ENCODE peak calls at places on chromosomes 6 and 20, in seven cellular contexts. One of them, this sample, is unnamed.

GRCh38 chr6:121465101-121465500 is 29.7 kb downstream of the GJA1 start:
- DNase-seq in HCT116: no peak
- DNase-seq in GM12878: no peak
- DNase-seq in K562: no peak
- DNase-seq in SK-N-SH: no peak
- DNase-seq in H1: no peak
- DNase-seq in HepG2: no peak
- DNase-seq in this sample: no peak

GRCh38 chr20:37839432-37839827 is 63.5 kb upstream of the VSTM2L start:
- DNase-seq in HCT116: no peak
- DNase-seq in GM12878: no peak
- DNase-seq in K562: no peak
- DNase-seq in SK-N-SH: no peak
- DNase-seq in H1: no peak
- DNase-seq in HepG2: no peak
- DNase-seq in this sample: no peak

GRCh38 chr20:53623454-53624206 is 30.0 kb upstream of the ZNF217 start:
- DNase-seq in HCT116: no peak
- DNase-seq in GM12878: peak; percentile 60
- DNase-seq in K562: peak; percentile 65
- DNase-seq in SK-N-SH: peak; percentile 65
- DNase-seq in H1: no peak
- DNase-seq in HepG2: peak; percentile 77
- DNase-seq in this sample: peak; percentile 56

GRCh38 chr6:112441607-112442006 is 94.5 kb downstream of the RFPL4B start:
- DNase-seq in HCT116: no peak
- DNase-seq in GM12878: no peak
- DNase-seq in K562: no peak
- DNase-seq in SK-N-SH: no peak
- DNase-seq in H1: no peak
- DNase-seq in HepG2: no peak
- DNase-seq in this sample: no peak

GRCh38 chr6:92050216-92050615 is 1369.1 kb downstream of the EPHA7 start:
- DNase-seq in HCT116: no peak
- DNase-seq in GM12878: no peak
- DNase-seq in K562: no peak
- DNase-seq in SK-N-SH: no peak
- DNase-seq in H1: no peak
- DNase-seq in HepG2: no peak
- DNase-seq in this sample: no peak

GRCh38 chr20:17556842-17557674 is 12.8 kb upstream of the DSTN start:
- DNase-seq in HCT116: no peak
- DNase-seq in GM12878: no peak
- DNase-seq in K562: no peak
- DNase-seq in SK-N-SH: peak; percentile 53
- DNase-seq in H1: peak; percentile 45
- DNase-seq in HepG2: no peak
- DNase-seq in this sample: no peak

GRCh38 chr6:48036316-48036715 is 74.7 kb downstream of the PTCHD4 start:
- DNase-seq in HCT116: no peak
- DNase-seq in GM12878: no peak
- DNase-seq in K562: no peak
- DNase-seq in SK-N-SH: no peak
- DNase-seq in H1: no peak
- DNase-seq in HepG2: peak; percentile 44
- DNase-seq in this sample: no peak

GRCh38 chr6:22956029-22956715 is 386.8 kb downstream of the HDGFL1 start:
- DNase-seq in HCT116: no peak
- DNase-seq in GM12878: no peak
- DNase-seq in K562: no peak
- DNase-seq in SK-N-SH: no peak
- DNase-seq in H1: no peak
- DNase-seq in HepG2: no peak
- DNase-seq in this sample: no peak

GRCh38 chr20:59603727-59604608 is at the start of gene PHACTR3:
- DNase-seq in HCT116: no peak
- DNase-seq in GM12878: no peak
- DNase-seq in K562: no peak
- DNase-seq in SK-N-SH: peak; percentile 94
- DNase-seq in H1: peak; percentile 63
- DNase-seq in HepG2: no peak
- DNase-seq in this sample: no peak

GRCh38 chr6:101961357-101961756 is 567.8 kb downstream of the GRIK2 start:
- DNase-seq in HCT116: no peak
- DNase-seq in GM12878: no peak
- DNase-seq in K562: no peak
- DNase-seq in SK-N-SH: no peak
- DNase-seq in H1: no peak
- DNase-seq in HepG2: no peak
- DNase-seq in this sample: no peak

GRCh38 chr6:107272246-107272645 is 156.9 kb upstream of the BEND3 start:
- DNase-seq in HCT116: no peak
- DNase-seq in GM12878: no peak
- DNase-seq in K562: no peak
- DNase-seq in SK-N-SH: no peak
- DNase-seq in H1: no peak
- DNase-seq in HepG2: no peak
- DNase-seq in this sample: peak; percentile 54

GRCh38 chr6:44537306-44538049 is 150.0 kb downstream of the CDC5L start:
- DNase-seq in HCT116: no peak
- DNase-seq in GM12878: no peak
- DNase-seq in K562: no peak
- DNase-seq in SK-N-SH: no peak
- DNase-seq in H1: peak; percentile 2
- DNase-seq in HepG2: no peak
- DNase-seq in this sample: no peak

GRCh38 chr6:109471105-109471810 is 11.8 kb downstream of the ZBTB24 start:
- DNase-seq in HCT116: no peak
- DNase-seq in GM12878: no peak
- DNase-seq in K562: no peak
- DNase-seq in SK-N-SH: no peak
- DNase-seq in H1: peak; percentile 24
- DNase-seq in HepG2: no peak
- DNase-seq in this sample: no peak

GRCh38 chr20:12925214-12925755 is 83.5 kb upstream of the SPTLC3 start:
- DNase-seq in HCT116: peak; percentile 19
- DNase-seq in GM12878: peak; percentile 13
- DNase-seq in K562: peak; percentile 7
- DNase-seq in SK-N-SH: peak; percentile 66
- DNase-seq in H1: peak; percentile 67
- DNase-seq in HepG2: peak; percentile 89
- DNase-seq in this sample: peak; percentile 73

GRCh38 chr6:48388045-48388444 is 277.0 kb upstream of the PTCHD4 start:
- DNase-seq in HCT116: no peak
- DNase-seq in GM12878: no peak
- DNase-seq in K562: no peak
- DNase-seq in SK-N-SH: no peak
- DNase-seq in H1: no peak
- DNase-seq in HepG2: no peak
- DNase-seq in this sample: no peak

GRCh38 chr6:122752493-122752892 is 27.0 kb upstream of the FABP7 start:
- DNase-seq in HCT116: no peak
- DNase-seq in GM12878: no peak
- DNase-seq in K562: no peak
- DNase-seq in SK-N-SH: no peak
- DNase-seq in H1: no peak
- DNase-seq in HepG2: no peak
- DNase-seq in this sample: no peak

GRCh38 chr6:122746708-122747107 is 32.8 kb upstream of the FABP7 start:
- DNase-seq in HCT116: no peak
- DNase-seq in GM12878: no peak
- DNase-seq in K562: no peak
- DNase-seq in SK-N-SH: no peak
- DNase-seq in H1: no peak
- DNase-seq in HepG2: no peak
- DNase-seq in this sample: no peak

GRCh38 chr6:122749451-122750050 is 30.0 kb upstream of the FABP7 start:
- DNase-seq in HCT116: no peak
- DNase-seq in GM12878: no peak
- DNase-seq in K562: no peak
- DNase-seq in SK-N-SH: no peak
- DNase-seq in H1: no peak
- DNase-seq in HepG2: no peak
- DNase-seq in this sample: peak; percentile 10

GRCh38 chr6:122751291-122751690 is 28.2 kb upstream of the FABP7 start:
- DNase-seq in HCT116: no peak
- DNase-seq in GM12878: no peak
- DNase-seq in K562: no peak
- DNase-seq in SK-N-SH: no peak
- DNase-seq in H1: no peak
- DNase-seq in HepG2: no peak
- DNase-seq in this sample: no peak

DNA sequence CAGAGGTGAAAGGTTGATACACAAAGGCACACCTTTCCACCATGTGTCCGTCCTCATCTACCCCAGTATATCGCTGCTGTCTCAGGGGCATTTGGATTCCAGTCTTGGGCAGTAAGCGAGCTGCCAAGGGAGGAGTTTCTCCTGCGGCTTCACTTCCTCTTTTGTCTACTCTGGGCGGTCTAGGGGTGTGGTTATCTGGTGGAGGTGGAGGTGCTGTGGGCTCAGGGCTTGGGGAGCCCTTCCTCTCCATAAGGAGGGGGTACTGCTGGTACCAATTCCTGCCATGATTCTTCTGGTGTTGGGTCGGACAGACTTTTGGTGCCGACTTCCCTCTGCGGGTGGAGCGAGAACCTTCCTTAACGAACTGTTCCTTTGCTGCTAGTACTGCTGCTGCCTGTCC is 31.9 kb upstream of the FABP7 start:
- DNase-seq in HCT116: no peak
- DNase-seq in GM12878: no peak
- DNase-seq in K562: no peak
- DNase-seq in SK-N-SH: no peak
- DNase-seq in H1: no peak
- DNase-seq in HepG2: no peak
- DNase-seq in this sample: no peak
- TF ChIP-seq JUND in HCT116: no peak
- TF ChIP-seq JUND in GM12878: no peak
- TF ChIP-seq JUND in K562: no peak
- TF ChIP-seq JUND in SK-N-SH: no peak
- TF ChIP-seq JUND in H1: no peak
- TF ChIP-seq JUND in HepG2: no peak
- TF ChIP-seq JUND in this sample: no peak

DNA sequence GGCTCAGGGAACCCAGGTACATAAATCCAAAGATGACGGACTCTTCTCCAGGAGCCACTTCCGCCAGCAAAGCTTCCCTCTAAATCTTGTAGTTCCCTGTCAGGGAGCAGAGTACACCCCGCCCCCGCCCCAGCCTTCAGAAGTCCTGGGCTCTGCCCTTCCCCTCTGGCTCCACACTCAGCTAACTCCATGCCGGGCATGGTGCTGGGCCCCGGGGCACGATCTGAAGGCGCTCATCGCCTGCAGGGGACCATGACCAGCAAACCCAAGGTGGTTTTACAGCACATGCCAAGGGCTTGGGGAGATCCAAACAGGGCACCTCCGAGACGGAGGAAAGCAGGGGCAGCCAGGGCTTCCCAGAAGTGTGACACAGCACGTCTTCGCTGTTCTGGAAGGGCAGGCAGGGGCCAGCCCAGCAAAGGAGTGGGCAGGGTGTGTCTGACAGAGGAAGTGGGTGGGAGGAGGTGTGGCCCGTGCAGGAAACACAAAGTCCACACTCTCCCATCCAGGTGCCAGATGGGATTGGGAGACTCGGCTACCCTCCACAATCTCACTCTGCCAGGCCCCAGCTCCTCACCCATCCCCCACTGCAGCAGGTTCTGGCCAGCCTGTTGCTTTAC is 41.6 kb upstream of the SLC22A2 start:
- DNase-seq in HCT116: no peak
- DNase-seq in GM12878: no peak
- DNase-seq in K562: peak; percentile 9
- DNase-seq in SK-N-SH: no peak
- DNase-seq in H1: no peak
- DNase-seq in HepG2: peak; percentile 28
- DNase-seq in this sample: no peak
- TF ChIP-seq JUND in HCT116: no peak
- TF ChIP-seq JUND in GM12878: no peak
- TF ChIP-seq JUND in K562: no peak
- TF ChIP-seq JUND in SK-N-SH: no peak
- TF ChIP-seq JUND in H1: no peak
- TF ChIP-seq JUND in HepG2: no peak
- TF ChIP-seq JUND in this sample: no peak

DNA sequence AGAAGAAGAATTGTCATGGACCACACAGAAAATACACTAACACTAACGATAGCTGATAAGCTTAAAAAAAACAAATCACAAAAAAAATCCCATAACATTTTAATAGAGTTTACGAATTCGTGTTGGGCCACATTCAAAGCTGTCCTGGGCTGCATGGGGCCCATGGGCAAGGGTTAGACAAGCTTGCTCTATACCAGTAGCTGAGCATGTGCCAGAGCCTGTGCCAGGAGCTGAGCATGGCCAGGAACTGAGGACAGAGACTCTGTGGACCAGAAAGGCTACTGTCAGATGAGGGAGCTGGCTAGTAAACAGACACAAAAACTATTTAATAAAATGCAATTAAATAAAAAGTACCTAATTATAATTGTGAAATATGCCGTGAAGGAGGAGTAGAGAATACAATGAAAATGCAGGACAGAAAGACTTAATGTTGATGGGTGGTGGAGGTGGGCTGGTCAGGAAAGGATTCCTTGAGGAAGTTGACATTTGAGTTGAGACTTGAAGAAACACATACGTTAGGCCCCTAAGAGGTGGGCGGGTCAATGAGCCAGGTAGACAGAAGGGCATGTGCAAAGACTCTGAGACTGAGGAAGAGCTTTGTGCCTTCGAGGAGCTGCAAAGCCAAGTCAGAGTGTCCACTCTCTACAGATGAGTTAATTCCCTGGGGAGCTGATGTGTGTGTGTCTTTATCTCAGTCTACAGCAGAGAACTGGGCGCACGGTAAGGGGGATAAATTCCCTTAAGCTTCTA is 66.1 kb downstream of the JPH2 start:
- DNase-seq in HCT116: no peak
- DNase-seq in GM12878: no peak
- DNase-seq in K562: no peak
- DNase-seq in SK-N-SH: no peak
- DNase-seq in H1: no peak
- DNase-seq in HepG2: no peak
- DNase-seq in this sample: no peak
- TF ChIP-seq JUND in HCT116: no peak
- TF ChIP-seq JUND in GM12878: no peak
- TF ChIP-seq JUND in K562: no peak
- TF ChIP-seq JUND in SK-N-SH: no peak
- TF ChIP-seq JUND in H1: no peak
- TF ChIP-seq JUND in HepG2: no peak
- TF ChIP-seq JUND in this sample: no peak

GRCh38 chr6:38782616-38783015 is 67.5 kb downstream of the DNAH8 start:
- DNase-seq in HCT116: no peak
- DNase-seq in GM12878: no peak
- DNase-seq in K562: no peak
- DNase-seq in SK-N-SH: no peak
- DNase-seq in H1: no peak
- DNase-seq in HepG2: no peak
- DNase-seq in this sample: no peak
- TF ChIP-seq JUND in HCT116: no peak
- TF ChIP-seq JUND in GM12878: no peak
- TF ChIP-seq JUND in K562: no peak
- TF ChIP-seq JUND in SK-N-SH: no peak
- TF ChIP-seq JUND in H1: no peak
- TF ChIP-seq JUND in HepG2: no peak
- TF ChIP-seq JUND in this sample: no peak

This sample was measured in T47D.